ENCODE peak calls at places on chromosomes 11 and 22, in nine cellular contexts. N, C, L, G, Y, J, T, S and H are unnamed samples. For H3K4me1, the result is how much of the 10 kb centered on the place peaks cover.

GRCh38 chr11:113895367-113896155 is 9.0 kb upstream of the HTR3B start:
- DNase-seq in N (peak), S (no peak), J (no peak), C (no peak), L (no peak), T (no peak), Y (no peak), G (no peak), H (no peak)

GRCh38 chr22:19448739-19449421 is 1.4 kb upstream of the C22orf39 start:
- DNase-seq in G (no peak), S (no peak), C (no peak), N (no peak), Y (no peak), L (no peak), J (no peak), T (no peak), H (no peak)

GRCh38 chr11:36097219-36097650 is 153.4 kb downstream of the LDLRAD3 start:
- DNase-seq in N (no peak), L (no peak), Y (no peak), C (no peak), S (no peak), T (no peak), J (no peak), G (no peak), H (no peak)

GRCh38 chr22:32708835-32709234 is 92.7 kb upstream of the TIMP3 start:
- DNase-seq in T (no peak), S (no peak), L (no peak), Y (no peak), C (peak), J (peak), N (no peak), G (peak), H (no peak)

GRCh38 chr11:27991731-27992130 is 116.2 kb downstream of the KIF18A start:
- DNase-seq in N (no peak), Y (no peak), S (peak), G (no peak), T (no peak), J (no peak), C (peak), L (no peak), H (no peak)

GRCh38 chr11:31449040-31449439 is 60.4 kb downstream of the IMMP1L start:
- DNase-seq in N (no peak), L (no peak), S (no peak), C (peak), J (no peak), Y (no peak), T (no peak), G (no peak), H (no peak)

GRCh38 chr22:19666663-19667593 is 47.4 kb upstream of the SEPTIN5 start:
- DNase-seq in Y (no peak), G (no peak), J (no peak), T (no peak), S (no peak), N (peak), L (no peak), C (peak), H (no peak)

GRCh38 chr22:26428515-26429457 is at the start of gene ASPHD2:
- DNase-seq in T (no peak), G (peak), L (peak), J (peak), C (peak), Y (no peak), S (no peak), N (no peak), H (peak)

DNA sequence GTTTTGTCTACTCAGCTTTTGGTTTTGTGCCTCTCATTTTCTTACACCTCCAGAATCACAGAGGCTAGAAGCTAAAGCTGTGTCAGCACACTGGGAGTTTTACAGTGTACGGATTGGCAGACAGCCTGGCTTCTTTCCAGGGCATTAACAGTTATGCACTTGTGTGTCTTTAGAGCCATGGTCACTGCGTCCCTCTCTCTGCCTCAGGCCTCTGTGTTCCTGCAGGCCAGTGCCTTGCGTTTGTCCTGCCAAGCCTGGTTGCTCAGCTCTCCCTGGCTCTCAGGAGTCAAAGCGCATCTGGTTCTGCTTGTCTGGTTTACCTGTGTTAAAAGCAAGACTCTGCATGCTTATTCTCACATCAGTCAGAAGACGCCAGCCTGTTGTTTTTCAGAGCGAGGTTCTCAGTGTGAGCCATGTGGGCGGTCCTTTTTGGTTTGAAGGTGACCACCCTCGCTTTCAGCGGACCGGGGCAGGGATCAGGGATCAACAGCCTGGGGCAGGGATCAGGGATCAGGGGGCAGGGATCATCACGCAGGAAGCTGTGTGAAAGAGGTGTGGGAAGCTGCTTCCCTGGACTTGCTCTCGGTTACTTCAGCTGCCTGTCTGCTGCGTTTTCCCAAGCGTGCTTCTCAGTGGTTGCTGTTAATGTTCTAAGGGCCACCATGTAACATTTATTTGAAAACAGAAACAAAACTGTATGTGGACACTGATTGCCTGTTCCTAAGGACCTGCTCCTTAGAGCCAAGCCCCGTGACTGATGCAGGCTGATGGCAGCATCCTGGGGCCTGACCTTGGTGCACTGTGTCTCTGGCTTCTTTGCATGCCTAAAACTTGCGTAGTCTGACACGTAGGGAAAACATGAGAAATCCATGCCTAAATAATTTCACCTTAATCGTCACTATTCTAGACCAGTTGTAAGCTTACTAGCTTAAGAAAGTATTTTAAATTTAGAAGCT is 146.8 kb downstream of the ATXN10 start:
- DNase-seq in C (no peak), L (no peak), N (no peak), T (no peak), Y (no peak), S (peak), J (no peak), G (peak), H (no peak)
- H3K27ac ChIP-seq in C (no peak), L (peak), N (no peak), T (no peak), Y (no peak), S (peak), J (no peak), G (no peak), H (no peak)

DNA sequence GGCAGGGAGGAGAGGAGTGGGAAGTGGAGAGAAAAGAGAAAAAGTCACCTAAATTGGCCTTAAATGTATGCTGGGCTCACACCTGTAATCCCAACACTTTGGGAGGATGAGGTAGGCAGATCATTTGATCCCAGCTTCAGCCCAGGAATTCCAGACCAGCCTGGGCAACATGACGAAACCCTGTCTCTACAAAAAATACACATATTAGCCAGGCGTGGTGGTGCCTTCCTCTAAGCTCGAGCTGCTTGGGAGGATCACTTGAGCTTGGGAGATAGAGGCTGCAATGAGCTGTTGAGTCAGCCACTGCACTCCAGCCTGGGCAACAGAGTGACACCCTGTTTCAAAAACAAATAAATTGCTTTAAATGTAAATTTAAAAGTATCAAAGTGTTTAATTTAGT is 3.9 kb downstream of the CBL start:
- DNase-seq in C (no peak), S (no peak), L (no peak), Y (no peak), J (no peak), T (no peak), G (no peak), N (no peak), H (no peak)
- H3K4me1 ChIP-seq in C (under half), S (under half), L (under half), Y (under half), J (under half), T (under half), G (under half), N (under half), H (under half)

DNA sequence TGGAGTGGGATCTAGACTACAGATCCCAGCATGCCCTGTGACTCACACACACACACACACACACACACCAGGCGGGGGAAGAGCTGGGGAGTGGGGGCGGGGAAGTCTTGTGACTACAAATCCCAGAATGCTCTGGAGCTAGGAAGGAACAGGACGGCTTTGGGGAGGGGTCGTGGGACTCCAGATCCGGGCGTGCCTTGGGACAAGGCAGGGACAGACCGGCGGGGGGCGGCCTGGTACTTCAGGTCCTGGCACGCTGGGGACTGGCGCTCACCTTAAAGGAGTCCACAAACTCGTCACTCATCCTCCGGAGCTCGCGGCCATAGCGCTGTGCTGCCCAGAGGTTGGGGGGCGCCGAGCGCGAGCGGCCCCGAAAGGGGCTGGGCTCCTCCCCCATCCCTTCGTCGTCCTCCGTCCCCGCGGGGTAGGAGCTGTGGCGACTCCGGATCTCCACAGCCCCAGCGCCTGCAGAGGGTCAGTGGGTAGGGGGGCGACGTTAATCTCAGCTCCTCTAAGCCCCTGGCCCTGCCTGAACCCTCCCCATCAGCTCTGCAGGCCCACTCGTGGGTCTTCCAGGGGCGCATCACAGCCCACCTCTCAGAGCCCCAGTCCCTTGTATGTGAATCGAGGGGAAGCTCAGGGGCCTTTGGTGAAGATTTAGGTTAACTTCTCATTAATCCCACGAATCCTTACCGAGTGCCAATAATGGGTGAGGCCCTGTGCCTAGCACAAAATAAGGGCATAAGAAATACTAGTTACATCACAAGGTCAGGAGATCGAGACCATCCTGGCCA is 12.9 kb downstream of the BAD start:
- DNase-seq in G (peak), Y (peak), N (peak), C (peak), L (peak), T (no peak), J (peak), S (peak), H (peak)
- TF ChIP-seq CTCF in G (no peak), Y (peak), N (no peak), C (peak), L (peak), T (no peak), J (no peak), S (peak), H (no peak)

GRCh38 chr22:50469377-50470305 is 5.2 kb downstream of the SBF1 start:
- DNase-seq in T (peak), Y (no peak), N (no peak), S (no peak), J (peak), C (peak), L (no peak), G (peak), H (peak)

GRCh38 chr22:50467773-50468440 is 6.9 kb downstream of the SBF1 start:
- DNase-seq in S (no peak), T (no peak), G (no peak), J (no peak), L (no peak), Y (no peak), N (no peak), C (no peak), H (no peak)

GRCh38 chr22:50467341-50467740 is 7.5 kb downstream of the SBF1 start:
- DNase-seq in L (no peak), T (no peak), N (no peak), J (no peak), Y (no peak), C (no peak), G (no peak), S (no peak), H (no peak)

GRCh38 chr22:50470491-50470890 is 4.3 kb downstream of the SBF1 start:
- DNase-seq in G (no peak), T (no peak), S (no peak), N (no peak), J (no peak), L (no peak), C (no peak), Y (no peak), H (no peak)

GRCh38 chr22:50468626-50469025 is 6.2 kb downstream of the SBF1 start:
- DNase-seq in Y (no peak), N (no peak), J (no peak), G (no peak), L (no peak), C (no peak), T (no peak), S (no peak), H (no peak)
- H3K27ac ChIP-seq in Y (no peak), N (no peak), J (no peak), G (no peak), L (no peak), C (no peak), T (no peak), S (no peak), H (no peak)

GRCh38 chr11:128717581-128717980 is 23.7 kb downstream of the FLI1 start:
- DNase-seq in G (no peak), Y (no peak), C (no peak), T (no peak), N (no peak), L (no peak), J (no peak), S (no peak), H (no peak)
- H3K4me1 ChIP-seq in G (under half), Y (under half), C (under half), T (under half), N (under half), L (under half), J (under half), S (under half), H (under half)

GRCh38 chr11:12114487-12115033 is 4.2 kb downstream of the MICAL2 start:
- DNase-seq in C (peak), S (no peak), N (no peak), T (no peak), L (no peak), J (no peak), G (no peak), Y (no peak), H (no peak)
- TF ChIP-seq CTCF in C (no peak), S (no peak), N (no peak), T (no peak), L (no peak), J (no peak), G (no peak), Y (no peak), H (no peak)

DNA sequence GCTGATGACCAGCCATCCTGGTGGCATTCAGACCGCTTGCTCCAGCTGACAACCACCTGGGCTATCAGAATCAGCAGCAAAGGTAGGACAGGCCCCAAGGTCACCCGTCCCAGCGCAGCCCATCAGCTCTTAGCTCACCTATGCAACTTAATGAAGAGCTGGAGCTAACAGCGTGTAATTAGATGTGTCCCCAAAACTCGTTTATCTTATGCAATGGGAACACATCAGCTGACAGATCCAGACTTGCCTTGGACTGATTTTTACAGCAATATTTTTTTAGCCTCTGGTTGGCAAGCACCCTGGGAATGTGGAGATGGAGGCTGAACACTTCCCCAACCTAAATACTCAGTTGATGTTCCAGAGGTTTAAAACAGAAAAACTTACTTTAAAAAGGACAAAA is 76.0 kb downstream of the PACSIN2 start:
- DNase-seq in N (no peak), C (no peak), J (no peak), S (no peak), Y (no peak), G (no peak), T (no peak), L (no peak), H (no peak)
- H3K27ac ChIP-seq in N (peak), C (no peak), J (peak), S (peak), Y (peak), G (peak), T (no peak), L (peak), H (peak)

GRCh38 chr22:39579909-39580571 is 9.5 kb downstream of the CACNA1I start:
- DNase-seq in C (no peak), N (no peak), Y (no peak), L (no peak), J (no peak), G (no peak), T (no peak), S (no peak), H (no peak)

GRCh38 chr22:39576027-39576426 is 5.5 kb downstream of the CACNA1I start:
- DNase-seq in C (no peak), G (no peak), Y (no peak), S (no peak), L (no peak), T (no peak), J (no peak), N (no peak), H (no peak)

GRCh38 chr22:39577361-39577760 is 6.8 kb downstream of the CACNA1I start:
- DNase-seq in T (no peak), G (no peak), N (no peak), L (no peak), J (no peak), Y (no peak), S (no peak), C (no peak), H (no peak)

GRCh38 chr22:39575552-39575825 is 4.9 kb downstream of the CACNA1I start:
- DNase-seq in C (no peak), L (no peak), T (no peak), J (no peak), Y (no peak), S (no peak), N (no peak), G (no peak), H (no peak)

GRCh38 chr22:39577900-39578299 is 7.3 kb downstream of the CACNA1I start:
- DNase-seq in T (no peak), L (no peak), J (no peak), S (no peak), G (no peak), Y (no peak), C (no peak), N (no peak), H (no peak)
- H3K4me1 ChIP-seq in T (under half), L (under half), J (under half), S (under half), G (under half), Y (under half), C (under half), N (under half), H (under half)

GRCh38 chr22:45718391-45718790 is 46.8 kb downstream of the ATXN10 start:
- DNase-seq in C (no peak), S (no peak), J (no peak), Y (no peak), N (no peak), T (no peak), G (no peak), L (no peak), H (no peak)
- TF ChIP-seq CTCF in C (no peak), S (no peak), J (no peak), Y (no peak), N (no peak), T (no peak), G (no peak), L (no peak), H (no peak)

GRCh38 chr11:106021967-106022794 is at the start of gene MSANTD4:
- DNase-seq in C (peak), J (peak), S (peak), G (peak), N (peak), T (peak), L (peak), Y (peak), H (peak)
- H3K27ac ChIP-seq in C (peak), J (peak), S (peak), G (peak), N (peak), T (peak), L (peak), Y (peak), H (peak)